ENCODE peak calls at places on chromosome 3, in eight cellular contexts. One of them, this sample, is unnamed.
A peak's percentile ranks its signal among the peaks of the same experiment; 100 is the strongest.

GRCh38 chr3:49721861-49722781 is 1.6 kb downstream of the GMPPB start:
- DNase-seq in hypothalamus: no peak
- DNase-seq in H9: no peak
- DNase-seq in head of caudate nucleus: no peak
- DNase-seq in stimulated activated CD8-positive, alpha-beta memory T cell treated with anti-CD3 and anti-CD28 coated beads, Interleukin-4, amount 100 ng/mL, for 4 hours: no peak
- DNase-seq in AG20443: no peak
- DNase-seq in dorsolateral prefrontal cortex: no peak
- DNase-seq in iPS-NIHi11: no peak
- DNase-seq in this sample: no peak

GRCh38 chr3:106349191-106349881 is 480.5 kb upstream of the CBLB start:
- DNase-seq in hypothalamus: no peak
- DNase-seq in AG20443: no peak
- DNase-seq in H9: no peak
- DNase-seq in dorsolateral prefrontal cortex: no peak
- DNase-seq in stimulated activated CD8-positive, alpha-beta memory T cell treated with anti-CD3 and anti-CD28 coated beads, Interleukin-4, amount 100 ng/mL, for 4 hours: no peak
- DNase-seq in iPS-NIHi11: no peak
- DNase-seq in head of caudate nucleus: no peak
- DNase-seq in this sample: no peak

GRCh38 chr3:160136421-160136820 is 88.8 kb upstream of the C3orf80 start:
- DNase-seq in iPS-NIHi11: no peak
- DNase-seq in AG20443: no peak
- DNase-seq in head of caudate nucleus: no peak
- DNase-seq in dorsolateral prefrontal cortex: no peak
- DNase-seq in H9: no peak
- DNase-seq in stimulated activated CD8-positive, alpha-beta memory T cell treated with anti-CD3 and anti-CD28 coated beads, Interleukin-4, amount 100 ng/mL, for 4 hours: no peak
- DNase-seq in hypothalamus: no peak
- DNase-seq in this sample: no peak

GRCh38 chr3:46903341-46904302 is 26.1 kb downstream of the PTH1R start:
- DNase-seq in iPS-NIHi11: no peak
- DNase-seq in head of caudate nucleus: no peak
- DNase-seq in hypothalamus: no peak
- DNase-seq in AG20443: peak; percentile 82
- DNase-seq in dorsolateral prefrontal cortex: no peak
- DNase-seq in H9: no peak
- DNase-seq in stimulated activated CD8-positive, alpha-beta memory T cell treated with anti-CD3 and anti-CD28 coated beads, Interleukin-4, amount 100 ng/mL, for 4 hours: no peak
- DNase-seq in this sample: no peak

GRCh38 chr3:141544697-141545096 is 57.9 kb downstream of the RASA2 start:
- DNase-seq in head of caudate nucleus: no peak
- DNase-seq in AG20443: no peak
- DNase-seq in H9: no peak
- DNase-seq in dorsolateral prefrontal cortex: no peak
- DNase-seq in stimulated activated CD8-positive, alpha-beta memory T cell treated with anti-CD3 and anti-CD28 coated beads, Interleukin-4, amount 100 ng/mL, for 4 hours: no peak
- DNase-seq in hypothalamus: no peak
- DNase-seq in iPS-NIHi11: no peak
- DNase-seq in this sample: no peak

GRCh38 chr3:49120438-49121135 is at the start of gene USP19:
- DNase-seq in head of caudate nucleus: peak; percentile 96
- DNase-seq in dorsolateral prefrontal cortex: peak; percentile 93
- DNase-seq in hypothalamus: peak; percentile 88
- DNase-seq in AG20443: peak; percentile 97
- DNase-seq in H9: peak; percentile 96
- DNase-seq in iPS-NIHi11: peak; percentile 100
- DNase-seq in stimulated activated CD8-positive, alpha-beta memory T cell treated with anti-CD3 and anti-CD28 coated beads, Interleukin-4, amount 100 ng/mL, for 4 hours: peak; percentile 78
- DNase-seq in this sample: peak; percentile 73

GRCh38 chr3:2301361-2301760 is 202.7 kb downstream of the CNTN4 start:
- DNase-seq in dorsolateral prefrontal cortex: no peak
- DNase-seq in H9: no peak
- DNase-seq in AG20443: no peak
- DNase-seq in head of caudate nucleus: no peak
- DNase-seq in stimulated activated CD8-positive, alpha-beta memory T cell treated with anti-CD3 and anti-CD28 coated beads, Interleukin-4, amount 100 ng/mL, for 4 hours: no peak
- DNase-seq in hypothalamus: no peak
- DNase-seq in iPS-NIHi11: no peak
- DNase-seq in this sample: no peak

GRCh38 chr3:197353001-197353866 is 54.8 kb upstream of the DLG1 start:
- DNase-seq in stimulated activated CD8-positive, alpha-beta memory T cell treated with anti-CD3 and anti-CD28 coated beads, Interleukin-4, amount 100 ng/mL, for 4 hours: no peak
- DNase-seq in head of caudate nucleus: no peak
- DNase-seq in AG20443: no peak
- DNase-seq in hypothalamus: no peak
- DNase-seq in H9: no peak
- DNase-seq in dorsolateral prefrontal cortex: no peak
- DNase-seq in iPS-NIHi11: no peak
- DNase-seq in this sample: no peak

GRCh38 chr3:25043757-25044156 is 384.3 kb upstream of the RARB start:
- DNase-seq in head of caudate nucleus: no peak
- DNase-seq in hypothalamus: no peak
- DNase-seq in H9: no peak
- DNase-seq in iPS-NIHi11: no peak
- DNase-seq in AG20443: no peak
- DNase-seq in dorsolateral prefrontal cortex: no peak
- DNase-seq in stimulated activated CD8-positive, alpha-beta memory T cell treated with anti-CD3 and anti-CD28 coated beads, Interleukin-4, amount 100 ng/mL, for 4 hours: no peak
- DNase-seq in this sample: no peak

GRCh38 chr3:59046839-59047238 is 3.0 kb downstream of the CFAP20DC start:
- DNase-seq in stimulated activated CD8-positive, alpha-beta memory T cell treated with anti-CD3 and anti-CD28 coated beads, Interleukin-4, amount 100 ng/mL, for 4 hours: no peak
- DNase-seq in iPS-NIHi11: peak; percentile 11
- DNase-seq in dorsolateral prefrontal cortex: no peak
- DNase-seq in head of caudate nucleus: no peak
- DNase-seq in H9: no peak
- DNase-seq in hypothalamus: no peak
- DNase-seq in AG20443: no peak
- DNase-seq in this sample: no peak

GRCh38 chr3:184235381-184236032 is 6.1 kb downstream of the VWA5B2 start:
- DNase-seq in head of caudate nucleus: no peak
- DNase-seq in stimulated activated CD8-positive, alpha-beta memory T cell treated with anti-CD3 and anti-CD28 coated beads, Interleukin-4, amount 100 ng/mL, for 4 hours: no peak
- DNase-seq in H9: no peak
- DNase-seq in iPS-NIHi11: no peak
- DNase-seq in AG20443: no peak
- DNase-seq in hypothalamus: no peak
- DNase-seq in dorsolateral prefrontal cortex: no peak
- DNase-seq in this sample: no peak

GRCh38 chr3:61572879-61573278 is 11.5 kb downstream of the PTPRG start:
- DNase-seq in iPS-NIHi11: no peak
- DNase-seq in H9: no peak
- DNase-seq in AG20443: no peak
- DNase-seq in head of caudate nucleus: no peak
- DNase-seq in dorsolateral prefrontal cortex: no peak
- DNase-seq in hypothalamus: no peak
- DNase-seq in stimulated activated CD8-positive, alpha-beta memory T cell treated with anti-CD3 and anti-CD28 coated beads, Interleukin-4, amount 100 ng/mL, for 4 hours: no peak
- DNase-seq in this sample: no peak